ENCODE peak calls at places on chromosomes 4 and X, in five cellular contexts. One of them, this sample, is unnamed. For H3K27me3, the result is how much of the 10 kb centered on the place peaks cover.

GRCh38 chrX:39891781-39892180 is 206.0 kb downstream of the BCOR start:
- DNase-seq in GM23248: no peak
- DNase-seq in HepG2: no peak
- DNase-seq in endothelial cell of umbilical vein: no peak
- DNase-seq in DND-41: no peak
- DNase-seq in this sample: no peak

GRCh38 chr4:123158576-123158975 is 236.2 kb upstream of the NUDT6 start:
- DNase-seq in GM23248: no peak
- DNase-seq in HepG2: no peak
- DNase-seq in endothelial cell of umbilical vein: peak
- DNase-seq in DND-41: no peak
- DNase-seq in this sample: no peak

GRCh38 chr4:144562019-144562740 is 83.8 kb upstream of the HHIP start:
- DNase-seq in GM23248: no peak
- DNase-seq in HepG2: no peak
- DNase-seq in endothelial cell of umbilical vein: peak
- DNase-seq in DND-41: no peak
- DNase-seq in this sample: no peak

GRCh38 chr4:117093581-117093980 is 8.2 kb upstream of the TRAM1L1 start:
- DNase-seq in GM23248: no peak
- DNase-seq in HepG2: no peak
- DNase-seq in endothelial cell of umbilical vein: peak
- DNase-seq in DND-41: no peak
- DNase-seq in this sample: no peak

GRCh38 chr4:185232370-185232769 is 23.0 kb downstream of the SNX25 start:
- DNase-seq in GM23248: peak
- DNase-seq in HepG2: no peak
- DNase-seq in endothelial cell of umbilical vein: no peak
- DNase-seq in DND-41: no peak
- DNase-seq in this sample: no peak

GRCh38 chr4:93203708-93204107 is 624.8 kb upstream of the ATOH1 start:
- DNase-seq in GM23248: peak
- DNase-seq in HepG2: peak
- DNase-seq in endothelial cell of umbilical vein: no peak
- DNase-seq in DND-41: no peak
- DNase-seq in this sample: no peak

GRCh38 chrX:136710324-136710951 is 62.5 kb downstream of the CD40LG start:
- DNase-seq in GM23248: peak
- DNase-seq in HepG2: no peak
- DNase-seq in endothelial cell of umbilical vein: peak
- DNase-seq in DND-41: no peak
- DNase-seq in this sample: no peak

GRCh38 chr4:102780476-102781144 is 19.8 kb upstream of the MANBA start:
- DNase-seq in GM23248: peak
- DNase-seq in HepG2: peak
- DNase-seq in endothelial cell of umbilical vein: no peak
- DNase-seq in DND-41: no peak
- DNase-seq in this sample: peak

GRCh38 chrX:2714551-2714950 is 23.5 kb downstream of the CD99 start:
- DNase-seq in GM23248: no peak
- DNase-seq in HepG2: no peak
- DNase-seq in endothelial cell of umbilical vein: no peak
- DNase-seq in DND-41: peak
- DNase-seq in this sample: no peak

GRCh38 chr4:184348311-184349233 is 125.8 kb downstream of the IRF2 start:
- DNase-seq in GM23248: no peak
- DNase-seq in HepG2: peak
- DNase-seq in endothelial cell of umbilical vein: no peak
- DNase-seq in DND-41: no peak
- DNase-seq in this sample: no peak

GRCh38 chrX:31223817-31224216 is 152.0 kb upstream of the FTHL17 start:
- DNase-seq in GM23248: peak
- DNase-seq in HepG2: no peak
- DNase-seq in endothelial cell of umbilical vein: peak
- DNase-seq in DND-41: no peak
- DNase-seq in this sample: peak

GRCh38 chr4:173202395-173202794 is 33.8 kb downstream of the GALNT7 start:
- DNase-seq in GM23248: no peak
- DNase-seq in HepG2: no peak
- DNase-seq in endothelial cell of umbilical vein: no peak
- DNase-seq in DND-41: no peak
- DNase-seq in this sample: no peak

DNA sequence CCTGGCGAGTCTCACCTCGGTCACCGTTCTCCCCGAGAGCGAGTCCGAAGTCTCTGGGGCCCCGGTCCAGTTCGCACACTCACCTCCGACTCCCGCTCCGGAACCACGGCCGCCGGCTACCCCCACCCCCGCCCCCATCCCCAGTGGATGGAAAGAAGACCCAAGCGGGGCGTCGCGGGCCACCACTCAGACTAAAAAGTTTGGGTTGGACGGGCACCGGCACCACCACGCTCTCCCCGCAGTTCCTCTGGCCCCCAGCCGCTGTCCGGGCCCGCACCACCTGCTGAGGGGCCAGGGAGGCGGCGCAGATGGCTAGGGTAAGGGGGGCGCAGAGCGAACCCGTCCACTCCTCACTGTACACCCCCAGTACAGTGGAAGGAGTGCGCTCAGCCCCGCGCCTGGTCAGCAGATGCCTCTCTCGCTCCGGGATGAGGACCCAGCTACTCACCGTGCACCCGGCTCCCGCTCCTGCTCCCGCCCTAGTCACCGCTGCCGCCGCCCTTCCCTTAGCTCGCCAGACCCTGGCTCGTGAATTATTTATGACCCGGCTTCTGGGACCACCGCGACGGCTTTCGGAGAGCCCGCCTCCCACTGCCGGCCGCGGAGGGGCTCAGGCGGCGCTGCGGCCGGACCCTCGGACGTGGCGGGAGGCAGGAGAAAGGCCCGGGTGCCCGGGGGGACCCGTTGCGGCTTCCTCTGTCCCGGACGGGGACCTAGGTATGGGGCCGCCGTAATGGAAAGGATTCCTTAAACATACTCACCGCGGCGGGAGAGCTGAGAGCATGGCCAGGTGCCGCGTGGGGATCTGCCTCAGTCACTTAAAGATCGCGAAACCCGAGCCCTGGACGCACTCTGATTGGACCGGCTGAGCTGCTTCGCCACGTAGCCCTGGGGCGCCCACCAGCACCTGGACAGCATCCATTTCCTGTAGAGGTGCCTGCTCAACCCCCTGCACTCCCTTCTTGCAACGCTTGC is at the start of gene PROM1:
- DNase-seq in GM23248: peak
- DNase-seq in HepG2: peak
- DNase-seq in endothelial cell of umbilical vein: no peak
- DNase-seq in DND-41: no peak
- DNase-seq in this sample: no peak
- TF ChIP-seq EZH2 in GM23248: peak
- TF ChIP-seq EZH2 in HepG2: no peak
- TF ChIP-seq EZH2 in endothelial cell of umbilical vein: peak
- TF ChIP-seq EZH2 in DND-41: no peak
- TF ChIP-seq EZH2 in this sample: peak

DNA sequence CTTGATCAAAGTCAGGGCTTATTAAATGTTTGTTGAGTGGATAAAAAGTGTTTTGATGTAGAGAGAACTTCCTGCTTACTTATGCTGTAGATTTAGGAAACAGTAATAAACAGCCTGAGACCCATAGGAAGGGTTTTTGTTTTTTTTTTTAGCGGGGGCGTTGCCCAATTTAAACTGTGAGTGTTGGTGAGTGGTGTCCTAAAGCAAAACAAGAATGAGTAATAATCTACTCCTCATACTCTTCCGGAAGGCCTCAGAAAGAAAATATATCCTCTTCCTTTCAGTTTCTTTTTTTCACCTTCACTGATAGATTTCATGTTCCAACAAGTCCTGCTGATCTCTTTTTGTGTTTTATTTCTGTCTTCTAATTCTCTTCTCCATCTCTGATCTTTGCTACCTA is 104.4 kb upstream of the SCML1 start:
- DNase-seq in GM23248: peak
- DNase-seq in HepG2: no peak
- DNase-seq in endothelial cell of umbilical vein: peak
- DNase-seq in DND-41: no peak
- DNase-seq in this sample: no peak
- H3K27me3 ChIP-seq in GM23248: under half
- H3K27me3 ChIP-seq in HepG2: under half
- H3K27me3 ChIP-seq in endothelial cell of umbilical vein: under half
- H3K27me3 ChIP-seq in DND-41: under half
- H3K27me3 ChIP-seq in this sample: under half

DNA sequence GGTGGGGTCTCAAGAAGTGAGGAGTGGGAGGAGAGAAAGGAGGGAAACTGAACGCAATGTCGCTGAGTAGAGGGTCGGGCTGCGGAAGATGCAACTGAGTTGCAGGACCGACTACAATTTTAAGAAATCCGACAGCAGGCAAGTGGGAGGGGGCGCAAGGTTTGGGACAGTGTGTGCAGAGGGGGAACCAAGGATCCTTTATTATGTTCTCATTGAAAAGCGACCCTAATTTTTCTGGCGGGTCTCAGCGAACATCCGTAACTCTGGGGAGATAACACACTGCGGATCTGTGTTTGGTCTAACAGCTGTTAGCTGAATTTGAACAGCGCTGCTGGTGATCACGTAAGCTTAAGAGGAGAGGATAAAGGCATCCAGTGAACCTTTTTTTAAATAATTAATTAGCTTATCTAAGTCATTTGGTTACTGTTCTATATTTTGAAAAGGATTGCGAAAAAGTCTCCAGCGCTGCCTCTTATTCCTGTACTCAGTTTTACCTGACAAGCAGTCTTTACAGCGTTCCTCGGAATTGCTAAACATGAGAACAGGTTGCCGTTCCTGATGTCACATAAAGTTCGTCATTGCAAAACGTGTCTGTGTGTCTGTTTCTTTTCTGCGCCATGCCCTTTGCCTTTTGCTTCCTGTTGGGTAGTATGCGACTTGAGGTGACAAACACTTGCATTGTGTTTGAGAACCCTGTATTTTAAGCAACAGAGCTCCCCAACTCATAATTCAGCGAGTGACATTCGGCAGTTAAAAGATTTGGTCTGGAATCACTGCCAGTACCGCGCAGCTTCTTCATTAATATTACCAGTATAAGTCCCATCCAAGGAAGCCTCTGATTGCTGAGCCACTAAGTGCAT is 1.3 kb downstream of the HTR2C start:
- DNase-seq in GM23248: no peak
- DNase-seq in HepG2: no peak
- DNase-seq in endothelial cell of umbilical vein: no peak
- DNase-seq in DND-41: no peak
- DNase-seq in this sample: no peak
- TF ChIP-seq EZH2 in GM23248: peak
- TF ChIP-seq EZH2 in HepG2: no peak
- TF ChIP-seq EZH2 in endothelial cell of umbilical vein: peak
- TF ChIP-seq EZH2 in DND-41: no peak
- TF ChIP-seq EZH2 in this sample: peak

GRCh38 chr4:13546855-13547562 is 2.7 kb upstream of the NKX3-2 start:
- DNase-seq in GM23248: no peak
- DNase-seq in HepG2: no peak
- DNase-seq in endothelial cell of umbilical vein: no peak
- DNase-seq in DND-41: no peak
- DNase-seq in this sample: no peak
- H3K27me3 ChIP-seq in GM23248: half or more
- H3K27me3 ChIP-seq in HepG2: under half
- H3K27me3 ChIP-seq in endothelial cell of umbilical vein: half or more
- H3K27me3 ChIP-seq in DND-41: under half
- H3K27me3 ChIP-seq in this sample: under half

GRCh38 chr4:1402516-1403101 is 3.6 kb downstream of the NKX1-1 start:
- DNase-seq in GM23248: peak
- DNase-seq in HepG2: no peak
- DNase-seq in endothelial cell of umbilical vein: no peak
- DNase-seq in DND-41: no peak
- DNase-seq in this sample: no peak
- TF ChIP-seq EZH2 in GM23248: peak
- TF ChIP-seq EZH2 in HepG2: no peak
- TF ChIP-seq EZH2 in endothelial cell of umbilical vein: peak
- TF ChIP-seq EZH2 in DND-41: no peak
- TF ChIP-seq EZH2 in this sample: peak

DNA sequence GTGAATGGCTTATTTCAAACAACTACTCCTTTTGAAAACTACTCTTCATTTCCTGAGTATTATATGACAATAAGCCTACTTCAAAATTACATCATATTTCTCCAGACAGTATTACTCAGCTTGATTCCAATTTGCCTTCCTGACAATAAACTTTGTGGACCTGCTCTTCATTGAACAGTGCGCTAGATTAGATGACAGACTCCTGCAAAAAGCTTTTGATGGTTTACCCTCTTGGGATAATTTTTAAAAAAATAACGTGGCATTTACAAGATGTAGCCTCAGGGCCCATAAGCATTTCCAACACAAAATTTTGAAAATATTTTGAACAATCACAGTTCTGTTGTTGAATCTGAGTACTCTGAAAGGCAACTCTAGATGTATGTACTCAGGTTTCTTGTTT is 25.9 kb downstream of the MGAT4D start:
- DNase-seq in GM23248: no peak
- DNase-seq in HepG2: no peak
- DNase-seq in endothelial cell of umbilical vein: no peak
- DNase-seq in DND-41: no peak
- DNase-seq in this sample: no peak
- H3K27me3 ChIP-seq in GM23248: half or more
- H3K27me3 ChIP-seq in HepG2: under half
- H3K27me3 ChIP-seq in endothelial cell of umbilical vein: under half
- H3K27me3 ChIP-seq in DND-41: under half
- H3K27me3 ChIP-seq in this sample: under half

DNA sequence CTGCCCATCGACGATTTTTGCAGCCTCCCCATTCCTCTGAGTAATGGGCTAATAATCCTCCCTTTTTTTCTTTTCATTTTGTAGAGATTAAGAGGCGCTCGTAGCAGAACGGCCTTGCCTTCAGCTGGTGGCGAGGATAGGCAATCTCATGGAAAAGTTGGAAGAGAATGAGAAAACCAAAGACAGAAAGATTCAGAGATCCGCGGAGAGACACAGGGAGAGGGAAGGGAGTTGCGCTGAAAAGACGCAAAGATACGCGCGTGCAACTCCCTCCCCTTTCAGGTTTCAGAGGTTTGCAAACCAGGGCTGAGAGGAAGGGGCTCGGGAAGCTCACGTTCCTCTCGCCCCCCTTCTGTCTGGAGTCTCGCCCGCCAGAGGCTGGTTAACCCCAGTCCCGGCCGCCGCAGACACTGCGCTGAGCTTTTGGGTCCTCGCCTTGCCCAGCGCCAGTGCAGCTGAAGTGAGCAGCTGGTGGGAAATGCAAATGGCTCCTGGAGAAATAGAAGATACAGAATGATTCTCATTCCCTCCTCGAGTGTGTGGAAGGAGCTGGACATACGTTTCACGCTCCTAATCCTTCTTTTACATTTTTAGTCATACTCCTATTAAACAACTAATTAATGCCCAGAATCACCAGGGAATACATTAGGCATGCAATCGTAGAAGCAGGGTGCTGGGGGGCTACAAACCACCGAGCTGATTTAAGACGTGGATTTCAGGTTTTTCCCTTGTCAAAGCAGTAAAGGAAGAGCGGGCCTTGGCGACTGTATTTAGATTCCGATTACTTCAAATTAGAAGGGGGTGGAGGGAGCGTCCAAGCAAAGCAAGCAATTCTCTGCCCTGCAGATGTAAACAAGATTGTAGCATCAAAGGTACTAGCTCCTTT is 16.6 kb upstream of the PITX2 start:
- DNase-seq in GM23248: no peak
- DNase-seq in HepG2: no peak
- DNase-seq in endothelial cell of umbilical vein: no peak
- DNase-seq in DND-41: no peak
- DNase-seq in this sample: no peak
- TF ChIP-seq EZH2 in GM23248: no peak
- TF ChIP-seq EZH2 in HepG2: no peak
- TF ChIP-seq EZH2 in endothelial cell of umbilical vein: peak
- TF ChIP-seq EZH2 in DND-41: no peak
- TF ChIP-seq EZH2 in this sample: peak

GRCh38 chrX:17710836-17711235 is 26.5 kb upstream of the SCML1 start:
- DNase-seq in GM23248: no peak
- DNase-seq in HepG2: peak
- DNase-seq in endothelial cell of umbilical vein: no peak
- DNase-seq in DND-41: no peak
- DNase-seq in this sample: no peak
- H3K27me3 ChIP-seq in GM23248: under half
- H3K27me3 ChIP-seq in HepG2: under half
- H3K27me3 ChIP-seq in endothelial cell of umbilical vein: under half
- H3K27me3 ChIP-seq in DND-41: under half
- H3K27me3 ChIP-seq in this sample: under half

This sample was measured in keratinocyte.